ENCODE peak calls at places on chromosome 10, in five cellular contexts. G is thoracic aorta, V is PC-9, A is GM12878, U is mammary epithelial cell. X is an unnamed sample.

GRCh38 chr10:126904807-126905686 is at the start of gene DOCK1:
- DNase-seq in G (no peak), V (peak; percentile 52), A (no peak), U (peak; percentile 70), X (peak; percentile 71)

GRCh38 chr10:14102056-14102455 is 228.7 kb downstream of the FRMD4A start:
- DNase-seq in G (no peak), V (no peak), A (no peak), U (peak; percentile 16), X (no peak)

GRCh38 chr10:133129151-133129853 is 30.7 kb upstream of the KNDC1 start:
- DNase-seq in G (no peak), V (no peak), A (no peak), U (no peak), X (peak; percentile 12)

GRCh38 chr10:80598084-80598798 is 60.5 kb downstream of the SH2D4B start:
- DNase-seq in G (no peak), V (no peak), A (peak; percentile 66), U (no peak), X (no peak)

GRCh38 chr10:35452847-35453246 is 116.5 kb downstream of the CCNY start:
- DNase-seq in G (no peak), V (no peak), A (no peak), U (no peak), X (no peak)

GRCh38 chr10:29067161-29067560 is 221.7 kb upstream of the LYZL1 start:
- DNase-seq in G (no peak), V (no peak), A (no peak), U (peak; percentile 49), X (no peak)

GRCh38 chr10:77357611-77358010 is 280.0 kb downstream of the KCNMA1 start:
- DNase-seq in G (no peak), V (no peak), A (no peak), U (peak; percentile 52), X (no peak)

GRCh38 chr10:131169146-131169545 is 142.4 kb downstream of the TCERG1L start:
- DNase-seq in G (no peak), V (no peak), A (no peak), U (no peak), X (no peak)

GRCh38 chr10:116287906-116288501 is 15.0 kb upstream of the GFRA1 start:
- DNase-seq in G (no peak), V (no peak), A (no peak), U (no peak), X (no peak)

GRCh38 chr10:78913219-78914059 is 155.3 kb upstream of the ZMIZ1 start:
- DNase-seq in G (no peak), V (no peak), A (no peak), U (no peak), X (no peak)

GRCh38 chr10:6958254-6958653 is 378.2 kb upstream of the PRKCQ start:
- DNase-seq in G (no peak), V (no peak), A (no peak), U (no peak), X (no peak)

GRCh38 chr10:13335881-13336280 is 12.2 kb downstream of the SEPHS1 start:
- DNase-seq in G (no peak), V (no peak), A (no peak), U (no peak), X (no peak)

GRCh38 chr10:43781480-43782361 is 133.0 kb upstream of the ZNF32 start:
- DNase-seq in G (no peak), V (no peak), A (peak; percentile 13), U (no peak), X (no peak)

GRCh38 chr10:128180843-128181242 is 54.6 kb upstream of the MKI67 start:
- DNase-seq in G (no peak), V (no peak), A (no peak), U (no peak), X (no peak)

GRCh38 chr10:15209827-15210509 is 41.5 kb upstream of the NMT2 start:
- DNase-seq in G (peak; percentile 57), V (peak; percentile 41), A (peak; percentile 9), U (peak; percentile 34), X (peak; percentile 82)

GRCh38 chr10:122567056-122567660 is 6.6 kb downstream of the DMBT1 start:
- DNase-seq in G (no peak), V (no peak), A (no peak), U (peak; percentile 23), X (no peak)

GRCh38 chr10:132252412-132252811 is 55.3 kb downstream of the STK32C start:
- DNase-seq in G (no peak), V (no peak), A (no peak), U (no peak), X (no peak)

GRCh38 chr10:119526606-119527592 is 15.6 kb downstream of the RGS10 start:
- DNase-seq in G (no peak), V (no peak), A (no peak), U (no peak), X (peak; percentile 34)

GRCh38 chr10:72730462-72730861 is 38.5 kb downstream of the MCU start:
- DNase-seq in G (no peak), V (no peak), A (no peak), U (no peak), X (no peak)

GRCh38 chr10:69107667-69108066 is 16.3 kb upstream of the VPS26A start:
- DNase-seq in G (no peak), V (no peak), A (no peak), U (no peak), X (no peak)

GRCh38 chr10:119803264-119803663 is 69.4 kb downstream of the MCMBP start:
- DNase-seq in G (no peak), V (no peak), A (no peak), U (peak; percentile 16), X (no peak)

GRCh38 chr10:4661572-4662255 is 164.3 kb upstream of the AKR1E2 start:
- DNase-seq in G (peak; percentile 5), V (no peak), A (no peak), U (no peak), X (peak; percentile 93)

GRCh38 chr10:93921338-93921737 is 27.6 kb downstream of the SLC35G1 start:
- DNase-seq in G (no peak), V (no peak), A (no peak), U (no peak), X (no peak)

GRCh38 chr10:130421909-130422308 is 285.7 kb downstream of the GLRX3 start:
- DNase-seq in G (no peak), V (no peak), A (no peak), U (no peak), X (no peak)

GRCh38 chr10:70432101-70432500 is 9.4 kb downstream of the NODAL start:
- DNase-seq in G (no peak), V (no peak), A (no peak), U (peak; percentile 64), X (no peak)

GRCh38 chr10:129811208-129811607 is 152.9 kb downstream of the EBF3 start:
- DNase-seq in G (no peak), V (no peak), A (no peak), U (no peak), X (no peak)

GRCh38 chr10:31966681-31967080 is 38.0 kb upstream of the ARHGAP12 start:
- DNase-seq in G (no peak), V (no peak), A (no peak), U (no peak), X (no peak)

GRCh38 chr10:128400564-128400963 is 274.3 kb upstream of the MKI67 start:
- DNase-seq in G (no peak), V (no peak), A (no peak), U (no peak), X (no peak)

GRCh38 chr10:5620223-5620721 is 46.1 kb downstream of the ASB13 start:
- DNase-seq in G (peak; percentile 31), V (no peak), A (no peak), U (no peak), X (peak; percentile 58)

GRCh38 chr10:107708981-107709380 is 544.5 kb upstream of the SORCS1 start:
- DNase-seq in G (no peak), V (no peak), A (no peak), U (no peak), X (no peak)

GRCh38 chr10:121865554-121865953 is 62.3 kb downstream of the ATE1 start:
- DNase-seq in G (no peak), V (no peak), A (no peak), U (no peak), X (no peak)

GRCh38 chr10:110848106-110848505 is 23.6 kb upstream of the PDCD4 start:
- DNase-seq in G (no peak), V (no peak), A (no peak), U (no peak), X (no peak)

GRCh38 chr10:110852255-110852896 is 19.4 kb upstream of the PDCD4 start:
- DNase-seq in G (no peak), V (peak; percentile 26), A (no peak), U (peak; percentile 99), X (no peak)

GRCh38 chr10:110852897-110853296 is 18.8 kb upstream of the PDCD4 start:
- DNase-seq in G (no peak), V (no peak), A (no peak), U (peak; percentile 48), X (no peak)

GRCh38 chr10:110850099-110850498 is 21.6 kb upstream of the PDCD4 start:
- DNase-seq in G (no peak), V (no peak), A (no peak), U (no peak), X (no peak)

DNA sequence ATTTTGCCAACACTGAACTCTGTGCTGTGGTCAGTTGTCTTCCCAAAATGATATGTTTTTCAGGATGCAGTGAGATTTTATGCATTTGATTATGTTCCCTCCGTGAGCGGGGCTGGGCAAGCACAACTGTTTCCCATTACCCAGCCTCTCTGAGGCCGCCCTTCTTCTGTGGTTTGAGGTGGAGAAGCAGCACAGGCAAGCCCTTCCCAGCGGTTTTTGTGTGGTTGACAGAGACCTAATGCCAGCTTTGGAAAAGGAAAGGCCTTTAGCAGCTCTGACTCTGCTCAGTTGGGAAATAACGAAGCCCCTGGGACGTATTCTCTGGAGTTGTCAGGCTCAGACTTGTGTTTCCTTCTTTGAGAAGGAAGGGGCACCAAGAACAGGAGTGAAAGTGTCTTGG is 20.7 kb upstream of the PDCD4 start:
- DNase-seq in G (no peak), V (no peak), A (no peak), U (peak; percentile 84), X (no peak)
- H3K27ac ChIP-seq in G (no peak overlapping the region), V (no peak overlapping the region), A (peak overlapping the region; percentile 15), U (peak overlapping the region; percentile 84), X (no peak overlapping the region)

GRCh38 chr10:60800918-60801317 is 22.6 kb downstream of the CDK1 start:
- DNase-seq in G (no peak), V (no peak), A (no peak), U (no peak), X (no peak)
- H3K4me3 ChIP-seq in G (no peak overlapping the region), V (no peak overlapping the region), A (no peak overlapping the region), U (no peak overlapping the region), X (no peak overlapping the region)

GRCh38 chr10:124713679-124714298 is 30.4 kb downstream of the FAM53B start:
- DNase-seq in G (no peak), V (no peak), A (no peak), U (no peak), X (no peak)
- H3K4me1 ChIP-seq in G (peaks cover 33% of the 10 kb centered on the region), V (peaks cover 7% of the 10 kb centered on the region), A (peaks cover 30% of the 10 kb centered on the region), U (peaks cover 27% of the 10 kb centered on the region), X (peaks cover 28% of the 10 kb centered on the region)

DNA sequence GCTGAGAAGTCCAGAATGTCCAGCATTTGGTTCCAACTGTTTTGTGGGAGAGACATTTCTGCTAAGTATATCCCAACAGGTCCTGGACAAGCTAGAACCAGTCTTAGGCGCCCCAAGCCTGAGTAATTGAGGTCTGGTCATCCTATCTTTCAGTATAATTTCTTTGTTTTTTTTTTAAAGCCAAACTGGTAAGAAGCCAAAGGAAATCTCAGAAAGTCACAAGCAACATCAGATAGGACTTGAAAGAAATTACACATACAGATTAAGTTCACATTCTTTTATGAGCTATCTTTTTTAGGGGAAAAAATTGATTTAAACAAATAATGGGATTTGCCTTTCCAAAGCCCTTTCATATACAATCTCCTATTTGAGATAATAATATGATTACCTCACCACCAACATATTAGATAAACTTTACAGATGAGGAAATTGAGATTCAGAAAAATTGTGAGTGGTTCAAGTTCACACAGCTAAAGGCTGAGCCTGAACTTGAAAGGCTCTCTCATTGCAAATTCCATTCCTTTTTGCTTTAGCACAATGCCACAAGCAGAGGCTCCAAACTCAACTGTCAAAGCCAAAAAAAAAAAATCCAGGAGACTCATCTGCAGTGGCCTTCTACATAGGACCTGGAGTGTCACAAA is 15.0 kb downstream of the PDLIM1 start:
- DNase-seq in G (no peak), V (no peak), A (no peak), U (peak; percentile 87), X (no peak)
- H3K27ac ChIP-seq in G (peak overlapping the region; percentile 86), V (peak overlapping the region; percentile 16), A (no peak overlapping the region), U (peak overlapping the region; percentile 88), X (peak overlapping the region; percentile 75)